ENCODE peak calls at places on chromosomes 13 and 19, in nine cellular contexts. I is fibroblast of mammary gland; P is NCI-H1092 treated with DMSO at 0.1 percent for 48 hours; D is activated CD4-positive, CD25-positive, alpha-beta regulatory T cell treated with anti-CD3 and anti-CD28 coated beads, Interleukin-2, amount 50 U/mL, for 16 hours; T is cardiac muscle cell; E is stimulated activated naive CD4-positive, alpha-beta T cell; A is psoas muscle; W is osteocyte; J is activated T-cell treated with anti-CD3 and anti-CD28 coated beads for 24 hours. F is an unnamed sample.

GRCh38 chr19:49340069-49340864 is 5.1 kb downstream of the CD37 start:
- DNase-seq in P (peak), W (no peak), A (peak), D (no peak), J (no peak), E (no peak), T (peak), I (no peak), F (no peak)

GRCh38 chr13:76903544-76904162 is 17.4 kb upstream of the KCTD12 start:
- DNase-seq in W (no peak), I (peak), P (peak), A (peak), D (peak), T (peak), J (peak), E (peak), F (peak)

GRCh38 chr13:30983431-30983830 is 51.0 kb downstream of the TEX26 start:
- DNase-seq in I (no peak), T (no peak), D (no peak), W (no peak), A (no peak), J (no peak), P (no peak), E (no peak), F (no peak)

GRCh38 chr13:51396352-51396751 is 56.5 kb downstream of the INTS6 start:
- DNase-seq in W (no peak), P (no peak), D (no peak), A (no peak), T (peak), J (no peak), E (no peak), I (peak), F (no peak)

GRCh38 chr13:112103971-112104872 is 37.3 kb downstream of the SOX1 start:
- DNase-seq in P (no peak), T (no peak), D (no peak), W (peak), A (no peak), I (no peak), E (no peak), J (no peak), F (no peak)

GRCh38 chr13:111099292-111099691 is 15.8 kb upstream of the ARHGEF7 start:
- DNase-seq in T (no peak), W (no peak), I (no peak), P (no peak), A (no peak), D (no peak), E (no peak), J (no peak), F (no peak)

GRCh38 chr13:105177265-105177900 is 1358.1 kb downstream of the EFNB2 start:
- DNase-seq in D (no peak), E (no peak), W (no peak), P (no peak), T (no peak), I (no peak), J (no peak), A (no peak), F (no peak)

GRCh38 chr19:55581145-55581827 is 638 bp upstream of the ZNF579 start:
- DNase-seq in W (no peak), J (no peak), A (no peak), D (no peak), P (no peak), I (no peak), T (no peak), E (no peak), F (no peak)

GRCh38 chr13:51739403-51740112 is 64.4 kb downstream of the DHRS12 start:
- DNase-seq in W (no peak), E (no peak), J (no peak), P (no peak), D (no peak), A (peak), I (peak), T (no peak), F (no peak)